ENCODE peak calls at places on chromosomes 16 and 17, in six cellular contexts. T, V, K, X, H and Q are unnamed samples.

GRCh38 chr17:72422505-72423285 is 301.9 kb downstream of the SOX9 start:
- DNase-seq in T (no peak), V (peak; percentile 92), K (no peak), X (no peak), H (peak; percentile 50), Q (peak; percentile 49)

GRCh38 chr17:73526851-73527250 is 117.4 kb downstream of the SDK2 start:
- DNase-seq in T (no peak), V (no peak), K (no peak), X (no peak), H (no peak), Q (no peak)

GRCh38 chr16:25176136-25176535 is 40.6 kb upstream of the AQP8 start:
- DNase-seq in T (no peak), V (no peak), K (no peak), X (no peak), H (no peak), Q (no peak)

GRCh38 chr16:13012591-13012990 is 111.2 kb downstream of the SHISA9 start:
- DNase-seq in T (no peak), V (no peak), K (peak; percentile 55), X (no peak), H (no peak), Q (no peak)

GRCh38 chr16:11669380-11670146 is 1.3 kb downstream of the SNN start:
- DNase-seq in T (no peak), V (no peak), K (peak; percentile 25), X (no peak), H (no peak), Q (no peak)

GRCh38 chr17:68006797-68007196 is 10.5 kb upstream of the C17orf58 start:
- DNase-seq in T (no peak), V (no peak), K (no peak), X (no peak), H (no peak), Q (no peak)

GRCh38 chr17:38874505-38875419 is 4.9 kb downstream of the LASP1 start:
- DNase-seq in T (no peak), V (no peak), K (no peak), X (no peak), H (no peak), Q (no peak)

GRCh38 chr17:38719284-38719942 is 10.7 kb upstream of the CISD3 start:
- DNase-seq in T (no peak), V (no peak), K (peak; percentile 88), X (no peak), H (no peak), Q (no peak)

GRCh38 chr16:69064164-69064563 is 41.3 kb upstream of the HAS3 start:
- DNase-seq in T (no peak), V (peak; percentile 82), K (no peak), X (no peak), H (no peak), Q (no peak)

GRCh38 chr17:50863931-50864330 is 2.2 kb downstream of the TOB1 start:
- DNase-seq in T (no peak), V (no peak), K (no peak), X (no peak), H (no peak), Q (no peak)